ENCODE peak calls at places on chromosome 13, in four cellular contexts. Y is suprapubic skin, N is neural progenitor cell, G is fibroblast of mammary gland. B is an unnamed sample.

GRCh38 chr13:107450931-107451330 is 764.4 kb downstream of the LIG4 start:
- DNase-seq in G (peak), N (no peak), Y (no peak), B (no peak)

GRCh38 chr13:34863360-34864135 is 78.5 kb upstream of the NBEA start:
- DNase-seq in Y (no peak), G (peak), N (no peak), B (no peak)

GRCh38 chr13:25727250-25727649 is 324.6 kb downstream of the SHISA2 start:
- DNase-seq in G (no peak), N (no peak), Y (no peak), B (no peak)

GRCh38 chr13:42216422-42216735 is 55.6 kb upstream of the AKAP11 start:
- DNase-seq in N (no peak), G (no peak), Y (no peak), B (no peak)

GRCh38 chr13:100454876-100455275 is 133.7 kb downstream of the GGACT start:
- DNase-seq in N (no peak), Y (no peak), G (peak), B (no peak)

GRCh38 chr13:46577656-46578589 is 25.0 kb downstream of the LRCH1 start:
- DNase-seq in G (peak), N (no peak), Y (no peak), B (no peak)

GRCh38 chr13:99392806-99393135 is 85.6 kb upstream of the GPR183 start:
- DNase-seq in Y (no peak), G (no peak), N (no peak), B (no peak)

GRCh38 chr13:71799320-71799719 is 67.7 kb downstream of the DACH1 start:
- DNase-seq in G (no peak), N (no peak), Y (no peak), B (no peak)

GRCh38 chr13:51495300-51495699 is 42.5 kb upstream of the INTS6 start:
- DNase-seq in Y (no peak), G (no peak), N (no peak), B (no peak)

GRCh38 chr13:107252021-107252420 is 684.1 kb upstream of the ARGLU1 start:
- DNase-seq in G (no peak), Y (no peak), N (no peak), B (no peak)

GRCh38 chr13:72590091-72590490 is 137.3 kb downstream of the MZT1 start:
- DNase-seq in Y (no peak), G (no peak), N (no peak), B (no peak)

GRCh38 chr13:52955505-52955904 is 73.1 kb upstream of the OLFM4 start:
- DNase-seq in G (no peak), Y (no peak), N (peak), B (no peak)
- H3K4me3 ChIP-seq in G (no peak), Y (no peak), N (peak), B (no peak)

DNA sequence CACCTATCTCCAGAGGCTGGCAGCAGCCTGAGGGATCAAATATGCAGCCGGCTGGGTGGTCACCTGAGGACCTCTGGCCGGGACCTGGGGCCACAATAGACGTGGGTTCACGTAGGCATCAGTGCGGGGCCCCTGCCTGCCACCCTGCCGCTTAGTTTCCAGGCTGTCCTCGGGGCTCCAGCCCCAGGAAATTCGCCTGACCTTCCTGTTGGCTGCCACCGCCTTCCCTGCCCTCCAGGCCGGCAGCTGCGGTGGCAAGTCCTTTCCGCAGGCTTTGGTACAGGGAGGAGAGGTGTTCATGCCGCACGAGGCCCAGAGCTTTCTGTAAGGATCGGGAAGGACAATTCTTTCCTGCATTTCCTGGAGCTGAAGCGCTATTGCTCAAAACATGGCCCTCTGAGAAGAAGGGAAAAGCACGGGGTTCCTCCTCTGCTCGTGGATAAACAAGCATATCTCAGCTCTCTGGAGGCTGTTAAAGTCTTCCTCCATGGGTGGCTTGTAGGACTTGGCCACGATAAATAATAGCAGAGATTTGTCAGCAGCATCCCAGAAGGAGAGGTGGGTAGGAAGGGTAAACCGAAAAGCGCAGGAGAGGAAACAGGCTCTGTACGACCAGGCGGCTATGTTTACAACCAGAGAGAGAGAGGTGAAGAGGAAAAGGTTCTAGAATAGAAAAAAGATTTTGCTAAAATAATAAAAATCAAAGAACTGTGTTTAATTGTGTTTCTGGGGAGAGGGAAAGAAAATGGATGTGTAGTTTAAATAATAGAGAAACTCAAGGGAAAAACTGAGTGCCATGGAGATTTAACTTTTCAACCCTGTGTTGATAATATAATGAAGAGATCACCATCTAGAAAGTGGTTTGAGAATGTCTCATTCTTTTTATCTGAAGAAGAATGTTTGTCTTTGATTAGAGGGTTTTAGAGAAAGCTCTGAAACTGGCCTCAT is 4.9 kb downstream of the COL4A2 start:
- DNase-seq in Y (no peak), G (no peak), N (no peak), B (peak)
- H3K4me3 ChIP-seq in Y (peak), G (no peak), N (no peak), B (no peak)

DNA sequence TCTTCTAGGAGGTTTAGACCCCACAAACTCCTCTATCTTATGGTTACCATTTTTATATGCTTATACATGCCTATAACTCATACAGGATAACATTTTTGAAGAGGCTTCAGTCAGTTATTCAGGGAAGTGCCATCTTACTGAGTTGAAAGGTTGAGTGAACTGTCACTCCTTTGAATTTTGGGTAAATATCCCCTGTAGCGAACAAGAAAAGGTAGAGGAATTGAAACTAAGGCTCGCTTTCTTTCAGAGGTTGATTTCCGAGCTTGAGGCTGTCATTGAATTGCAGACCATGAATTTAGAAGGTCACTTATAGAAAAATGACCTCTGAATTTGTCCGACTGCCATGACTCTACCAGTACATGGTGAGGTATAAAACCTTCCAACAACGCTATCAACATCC is 35.1 kb downstream of the MICU2 start:
- DNase-seq in G (no peak), N (no peak), Y (no peak), B (no peak)
- H3K4me3 ChIP-seq in G (no peak), N (no peak), Y (no peak), B (no peak)

GRCh38 chr13:23903906-23904280 is 6.6 kb upstream of the C1QTNF9B start:
- DNase-seq in Y (no peak), G (no peak), N (peak), B (no peak)

GRCh38 chr13:23901365-23901764 is 4.1 kb upstream of the C1QTNF9B start:
- DNase-seq in N (no peak), G (peak), Y (no peak), B (no peak)

GRCh38 chr13:23899555-23899954 is 2.3 kb upstream of the C1QTNF9B start:
- DNase-seq in G (peak), N (peak), Y (no peak), B (no peak)

GRCh38 chr13:23905766-23906165 is 8.5 kb upstream of the C1QTNF9B start:
- DNase-seq in Y (no peak), G (no peak), N (no peak), B (no peak)

GRCh38 chr13:23902975-23903905 is 5.9 kb upstream of the C1QTNF9B start:
- DNase-seq in N (peak), Y (no peak), G (no peak), B (no peak)
- H3K4me3 ChIP-seq in N (peak), Y (peak), G (peak), B (no peak)

GRCh38 chr13:40640845-40641458 is 25.5 kb downstream of the FOXO1 start:
- DNase-seq in N (no peak), G (no peak), Y (no peak), B (no peak)

GRCh38 chr13:40648841-40649240 is 17.6 kb downstream of the FOXO1 start:
- DNase-seq in N (no peak), G (no peak), Y (no peak), B (no peak)

GRCh38 chr13:40648040-40648439 is 18.4 kb downstream of the FOXO1 start:
- DNase-seq in Y (no peak), G (no peak), N (no peak), B (no peak)

GRCh38 chr13:40640202-40640601 is 26.2 kb downstream of the FOXO1 start:
- DNase-seq in Y (no peak), N (no peak), G (no peak), B (no peak)

GRCh38 chr13:40644838-40645620 is 21.4 kb downstream of the FOXO1 start:
- DNase-seq in G (no peak), Y (no peak), N (peak), B (no peak)
- H3K4me3 ChIP-seq in G (no peak), Y (no peak), N (no peak), B (no peak)

GRCh38 chr13:113819341-113819730 is 44.5 kb downstream of the GAS6 start:
- DNase-seq in N (no peak), Y (no peak), G (no peak), B (no peak)

GRCh38 chr13:113818700-113819295 is 45.1 kb downstream of the GAS6 start:
- DNase-seq in Y (no peak), G (no peak), N (no peak), B (no peak)

GRCh38 chr13:113821847-113822246 is 42.0 kb downstream of the GAS6 start:
- DNase-seq in G (no peak), N (no peak), Y (no peak), B (no peak)

GRCh38 chr13:113820813-113821651 is 42.8 kb downstream of the GAS6 start:
- DNase-seq in Y (peak), N (no peak), G (peak), B (peak)

GRCh38 chr13:113819731-113820715 is 43.9 kb downstream of the GAS6 start:
- DNase-seq in N (no peak), G (no peak), Y (no peak), B (no peak)
- H3K4me3 ChIP-seq in N (no peak), G (no peak), Y (peak), B (no peak)

DNA sequence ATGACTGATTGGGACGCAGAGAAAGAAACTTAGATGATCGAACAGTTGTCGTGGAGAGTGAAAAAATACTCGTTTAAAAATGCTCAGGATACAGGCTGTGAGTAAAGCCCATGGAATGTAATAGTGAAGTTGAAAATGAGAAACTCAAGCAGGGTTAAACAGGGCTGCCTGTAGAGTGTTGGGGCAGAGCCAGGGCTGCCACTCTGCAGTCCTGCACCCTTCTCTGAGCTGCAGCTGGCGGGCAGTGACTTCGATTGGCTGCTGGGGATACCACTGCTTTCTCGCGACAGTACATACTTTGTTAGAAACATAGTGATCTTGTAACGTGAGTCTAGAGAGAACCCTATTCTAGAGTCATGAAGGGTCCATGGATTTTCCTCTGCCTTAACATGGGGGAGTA is 95.4 kb downstream of the ARHGEF7 start:
- DNase-seq in N (peak), Y (no peak), G (peak), B (no peak)
- H3K4me3 ChIP-seq in N (no peak), Y (no peak), G (peak), B (no peak)

DNA sequence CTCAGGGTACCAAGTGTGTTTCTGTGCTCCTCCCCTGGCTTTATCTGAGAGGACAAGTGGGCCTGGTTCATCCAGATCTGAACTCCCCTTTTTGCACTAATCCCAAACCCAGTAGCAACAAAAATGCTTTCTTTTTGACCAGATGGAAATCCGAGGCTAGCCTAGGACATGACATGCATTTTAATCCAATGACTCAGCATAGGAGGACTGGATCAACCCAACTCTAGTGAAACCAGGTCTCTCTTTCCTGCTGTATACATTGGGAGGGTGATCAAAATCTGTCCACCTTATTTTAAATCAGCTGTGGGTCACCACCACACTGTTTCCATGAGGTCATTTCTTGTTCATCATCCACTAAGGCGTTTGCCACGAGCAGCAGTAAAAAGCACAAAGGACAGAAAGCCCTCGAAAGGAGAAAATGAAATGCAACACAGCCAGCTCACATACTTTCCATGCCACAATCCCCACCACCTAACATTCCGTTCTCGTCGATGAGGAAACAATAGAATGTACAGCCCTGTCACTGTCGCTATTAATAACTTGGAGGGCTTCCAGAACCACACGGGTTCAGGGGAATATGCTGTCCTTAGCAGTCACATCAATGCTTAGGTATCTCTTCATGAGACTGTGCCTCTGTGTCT is 543.0 kb downstream of the IRS2 start:
- DNase-seq in G (peak), Y (no peak), N (no peak), B (no peak)
- H3K4me3 ChIP-seq in G (no peak), Y (no peak), N (no peak), B (no peak)

GRCh38 chr13:39602614-39603366 is at the start of gene LHFPL6:
- DNase-seq in N (peak), Y (peak), G (peak), B (peak)

GRCh38 chr13:39599842-39600241 is 3.2 kb downstream of the LHFPL6 start:
- DNase-seq in Y (no peak), G (peak), N (no peak), B (no peak)

GRCh38 chr13:39602277-39602613 is 748 bp downstream of the LHFPL6 start:
- DNase-seq in G (peak), Y (no peak), N (no peak), B (no peak)

GRCh38 chr13:39601636-39602035 is 1.4 kb downstream of the LHFPL6 start:
- DNase-seq in N (no peak), G (no peak), Y (no peak), B (no peak)

GRCh38 chr13:39600766-39601165 is 2.2 kb downstream of the LHFPL6 start:
- DNase-seq in Y (no peak), G (peak), N (peak), B (no peak)
- H3K4me3 ChIP-seq in Y (peak), G (peak), N (no peak), B (no peak)

B was measured in lower leg skin.